ENCODE peak calls at places on chromosomes 1 and 21, in five cellular contexts. H is dorsolateral prefrontal cortex, W is fibroblast of lung, J is tibial nerve, G is esophagus muscularis mucosa. U is an unnamed sample. For H3K27me3, the result is how much of the 10 kb centered on the place peaks cover.

GRCh38 chr1:150237746-150238145 is 1.8 kb upstream of the ANP32E start:
- DNase-seq in W (no peak), G (peak), H (no peak), J (no peak), U (no peak)

GRCh38 chr1:90114521-90115141 is 119.7 kb downstream of the ZNF326 start:
- DNase-seq in J (no peak), G (no peak), H (no peak), W (peak), U (no peak)

GRCh38 chr1:30887485-30888315 is 20.9 kb downstream of the SDC3 start:
- DNase-seq in W (peak), J (no peak), H (no peak), G (no peak), U (no peak)

GRCh38 chr1:35345439-35345981 is 77.0 kb downstream of the ZMYM4 start:
- DNase-seq in H (no peak), J (no peak), G (no peak), W (peak), U (no peak)

GRCh38 chr1:29193879-29194455 is 12.3 kb upstream of the SRSF4 start:
- DNase-seq in J (no peak), H (no peak), G (no peak), W (no peak), U (no peak)

GRCh38 chr1:98991127-98992003 is 13.3 kb downstream of the PLPPR5 start:
- DNase-seq in W (peak), H (no peak), G (no peak), J (no peak), U (no peak)

GRCh38 chr1:41666991-41667631 is 182.6 kb upstream of the EDN2 start:
- DNase-seq in H (no peak), J (no peak), W (no peak), G (no peak), U (peak)

GRCh38 chr1:234111458-234112142 is 207.1 kb downstream of the SLC35F3 start:
- DNase-seq in H (no peak), W (peak), J (no peak), G (no peak), U (no peak)

GRCh38 chr1:174413632-174414031 is 34.1 kb upstream of the GPR52 start:
- DNase-seq in J (no peak), G (no peak), H (no peak), W (peak), U (no peak)

GRCh38 chr1:235503333-235504121 is 725 bp downstream of the B3GALNT2 start:
- DNase-seq in G (no peak), J (no peak), W (peak), H (no peak), U (peak)

GRCh38 chr1:32767156-32767555 is 50.0 kb downstream of the YARS1 start:
- DNase-seq in J (no peak), H (no peak), G (no peak), W (no peak), U (no peak)

DNA sequence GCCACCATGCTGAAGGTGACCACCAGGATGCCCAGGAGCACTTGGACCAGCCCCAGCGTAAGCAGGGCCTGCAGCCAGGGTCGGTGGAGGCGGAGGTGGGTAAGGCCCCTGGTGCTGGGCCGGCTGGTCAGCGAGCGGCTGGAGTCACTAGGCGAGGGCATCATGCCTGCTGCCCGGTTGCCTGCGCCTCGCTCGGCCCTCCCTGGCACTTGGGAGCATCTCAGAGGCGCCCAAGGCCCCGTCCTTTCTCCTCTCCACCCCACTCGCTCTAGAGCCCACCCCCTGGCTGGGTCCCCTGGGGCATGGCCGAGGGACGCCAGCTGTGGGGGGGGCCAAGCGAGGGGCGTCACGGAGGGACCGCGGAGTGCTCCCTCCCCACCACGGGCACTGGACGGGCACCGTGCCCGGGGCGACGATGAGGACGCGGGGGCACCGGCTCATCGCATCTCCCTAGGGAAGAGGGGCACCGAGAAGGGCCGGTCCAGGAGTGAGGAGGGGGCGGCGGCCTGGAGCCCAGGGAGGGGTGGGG is 505 bp downstream of the ENTREP3 start:
- DNase-seq in H (no peak), G (no peak), W (no peak), J (no peak), U (no peak)
- H3K27ac ChIP-seq in H (peak), G (peak), W (peak), J (peak), U (no peak)

GRCh38 chr21:38527737-38528136 is 29.5 kb upstream of the ERG start:
- DNase-seq in J (no peak), W (no peak), H (no peak), G (no peak), U (no peak)
- H3K27me3 ChIP-seq in J (under half), W (under half), H (under half), G (under half), U (under half)

DNA sequence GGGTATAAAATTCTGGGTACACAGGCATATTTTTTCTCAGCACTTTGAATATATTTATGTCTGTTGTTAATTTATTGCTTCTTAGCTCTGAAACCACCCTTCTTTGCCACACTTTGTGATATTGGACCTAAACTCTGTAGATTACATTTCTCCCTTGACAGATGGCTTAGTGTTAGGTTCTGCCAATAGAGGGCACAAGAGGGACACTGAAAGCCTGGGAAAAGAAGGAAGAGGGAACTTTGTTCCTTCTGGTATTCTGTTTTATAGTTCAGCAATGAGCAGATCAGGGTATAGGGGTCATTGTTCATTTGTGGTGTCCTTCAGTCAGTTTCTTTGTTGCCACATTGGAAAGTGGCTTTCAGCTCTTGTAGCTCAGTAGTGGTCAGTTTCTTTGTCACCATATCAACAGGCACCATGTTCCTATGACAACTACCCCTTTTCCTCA is 423.5 kb upstream of the PROX1 start:
- DNase-seq in J (no peak), G (no peak), W (no peak), H (no peak), U (no peak)
- TF ChIP-seq CTCF in J (no peak), G (no peak), W (peak), H (no peak), U (no peak)

DNA sequence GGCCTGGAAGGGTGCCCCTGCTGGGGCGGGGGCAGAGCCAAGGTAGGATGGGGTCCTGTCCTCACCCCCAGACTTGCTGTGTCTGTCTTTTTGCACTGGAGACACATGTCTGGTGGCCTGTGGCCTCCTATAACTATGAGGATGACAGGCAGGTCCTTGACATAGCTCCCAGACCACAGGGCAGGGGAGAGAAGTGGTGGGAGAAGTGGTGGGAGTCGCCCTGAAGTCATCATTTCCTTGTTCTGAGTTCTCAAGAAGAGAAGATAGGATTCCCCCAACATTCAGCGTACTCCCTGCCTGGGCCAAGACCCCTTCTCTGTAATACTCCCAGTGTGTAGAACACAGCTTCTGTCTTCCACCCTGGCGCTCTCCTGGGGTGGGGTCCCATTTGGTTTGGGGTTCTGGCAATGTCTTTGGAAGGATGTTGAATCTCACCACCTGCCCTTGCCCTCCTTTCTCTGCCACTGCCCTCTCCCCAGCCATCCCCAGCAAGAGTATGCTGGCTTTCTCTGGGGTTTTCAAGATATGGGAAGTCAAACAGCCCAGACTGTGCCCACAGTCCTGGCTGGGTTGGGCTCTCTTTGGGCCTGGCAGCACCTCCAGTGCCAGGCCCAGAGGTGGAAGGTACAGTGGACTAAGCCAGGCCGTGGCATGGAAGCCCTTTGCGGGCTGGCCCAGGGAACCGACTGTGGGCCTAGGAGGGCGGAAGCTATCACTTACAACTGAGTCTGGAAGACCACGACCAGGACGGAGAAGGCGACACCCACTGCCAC is 19.4 kb downstream of the SLC26A9 start:
- DNase-seq in W (no peak), J (no peak), H (no peak), G (no peak), U (no peak)
- H3K27ac ChIP-seq in W (no peak), J (no peak), H (no peak), G (no peak), U (no peak)

DNA sequence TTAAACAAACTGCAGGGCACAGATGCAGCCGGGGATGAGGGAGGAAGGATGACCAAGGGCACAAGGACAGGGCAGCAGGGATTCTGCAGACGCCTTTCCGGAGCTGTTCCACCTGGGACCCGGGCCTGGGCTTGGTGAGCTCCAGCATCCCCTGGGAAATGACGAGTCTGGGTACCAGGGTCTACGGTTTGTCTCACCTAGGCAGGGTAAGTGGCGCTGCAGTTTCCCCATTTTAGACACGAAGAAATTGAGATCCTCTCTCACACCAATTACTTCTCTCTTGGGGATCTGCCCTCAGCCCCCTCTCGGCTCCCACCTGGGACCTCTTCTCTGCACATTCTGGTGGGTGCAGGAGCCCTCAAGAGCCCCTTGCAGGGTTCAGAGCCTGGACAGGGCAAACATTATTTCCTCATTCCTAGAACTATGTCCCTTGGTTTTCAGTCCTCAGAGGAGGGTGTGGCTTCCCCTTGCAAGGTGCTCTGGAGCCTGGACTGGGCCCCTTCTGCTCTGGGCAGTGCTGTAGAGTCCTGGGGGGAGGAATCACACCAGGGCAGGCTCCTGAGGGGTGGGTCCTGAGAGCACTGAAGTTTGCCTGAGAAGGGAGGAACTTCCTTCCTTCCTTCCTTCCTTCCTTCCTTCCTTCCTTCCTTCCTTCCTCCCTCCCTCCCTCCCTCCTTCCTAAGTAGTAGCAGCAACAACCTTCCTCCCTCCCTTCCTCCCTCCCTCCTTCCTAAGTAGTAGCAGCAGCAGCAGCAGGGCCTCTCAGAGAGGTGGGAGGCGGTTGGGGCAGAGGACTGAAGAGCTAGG is 16.0 kb downstream of the RAP1GAP start:
- DNase-seq in J (no peak), W (no peak), G (no peak), H (no peak), U (no peak)
- H3K27me3 ChIP-seq in J (under half), W (under half), G (under half), H (under half), U (under half)

GRCh38 chr1:230861489-230861888 is 6.8 kb downstream of the C1orf198 start:
- DNase-seq in H (no peak), G (no peak), W (no peak), J (no peak), U (no peak)
- TF ChIP-seq CTCF in H (peak), G (no peak), W (peak), J (peak), U (no peak)

GRCh38 chr1:229119876-229120275 is 151.0 kb upstream of the RAB4A start:
- DNase-seq in H (no peak), J (no peak), G (no peak), W (peak), U (no peak)
- H3K27ac ChIP-seq in H (no peak), J (no peak), G (peak), W (no peak), U (no peak)

GRCh38 chr21:45080232-45080631 is 5.9 kb downstream of the ADARB1 start:
- DNase-seq in W (no peak), H (no peak), G (no peak), J (no peak), U (no peak)
- H3K27me3 ChIP-seq in W (under half), H (under half), G (under half), J (under half), U (under half)

DNA sequence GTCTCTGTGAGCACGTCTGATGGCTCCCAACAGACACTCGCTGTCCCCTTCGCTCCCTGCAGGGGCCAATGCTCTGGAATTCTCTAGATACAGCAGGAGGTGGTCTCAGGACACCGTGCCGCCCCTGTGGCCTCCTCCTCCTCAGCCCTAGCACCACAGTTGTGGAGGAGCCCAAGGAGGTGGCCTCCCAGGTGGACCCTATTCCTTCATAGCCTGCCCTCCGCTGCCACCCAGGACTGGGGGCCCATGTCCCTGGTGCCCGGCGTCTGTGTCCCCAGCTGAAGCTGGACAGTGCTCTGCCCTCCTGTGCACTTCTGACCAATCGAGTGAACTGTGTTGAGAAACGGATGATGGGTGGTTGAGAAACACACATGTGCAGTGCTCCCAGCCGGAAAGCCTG is 149.8 kb upstream of the ARHGEF16 start:
- DNase-seq in W (no peak), H (no peak), J (no peak), G (no peak), U (no peak)
- TF ChIP-seq CTCF in W (no peak), H (no peak), J (no peak), G (no peak), U (no peak)